ENCODE peak calls at places on chromosomes 16 and 17, in seven cellular contexts. One of them, this sample, is unnamed.

GRCh38 chr17:68327823-68328557 is 36.7 kb downstream of the ARSG start:
- DNase-seq in neural progenitor cell: no peak
- DNase-seq in gastrocnemius medialis: no peak
- DNase-seq in left ventricle myocardium inferior: no peak
- DNase-seq in breast epithelium: no peak
- DNase-seq in CD8-positive, alpha-beta T cell: no peak
- DNase-seq in IMR-90: no peak
- DNase-seq in this sample: no peak

GRCh38 chr17:28743243-28744103 is at the start of gene TRAF4:
- DNase-seq in neural progenitor cell: peak; percentile 96
- DNase-seq in gastrocnemius medialis: no peak
- DNase-seq in left ventricle myocardium inferior: peak; percentile 79
- DNase-seq in breast epithelium: peak; percentile 77
- DNase-seq in CD8-positive, alpha-beta T cell: peak; percentile 60
- DNase-seq in IMR-90: peak; percentile 84
- DNase-seq in this sample: no peak

GRCh38 chr16:81526199-81526598 is 81.6 kb downstream of the CMIP start:
- DNase-seq in neural progenitor cell: no peak
- DNase-seq in gastrocnemius medialis: no peak
- DNase-seq in left ventricle myocardium inferior: no peak
- DNase-seq in breast epithelium: no peak
- DNase-seq in CD8-positive, alpha-beta T cell: no peak
- DNase-seq in IMR-90: peak; percentile 20
- DNase-seq in this sample: no peak

GRCh38 chr16:23357761-23358290 is 55.7 kb downstream of the SCNN1B start:
- DNase-seq in neural progenitor cell: no peak
- DNase-seq in gastrocnemius medialis: no peak
- DNase-seq in left ventricle myocardium inferior: no peak
- DNase-seq in breast epithelium: no peak
- DNase-seq in CD8-positive, alpha-beta T cell: no peak
- DNase-seq in IMR-90: no peak
- DNase-seq in this sample: no peak

GRCh38 chr16:23564964-23565363 is 7.4 kb downstream of the UBFD1 start:
- DNase-seq in neural progenitor cell: no peak
- DNase-seq in gastrocnemius medialis: peak; percentile 99
- DNase-seq in left ventricle myocardium inferior: peak; percentile 62
- DNase-seq in breast epithelium: peak; percentile 81
- DNase-seq in CD8-positive, alpha-beta T cell: no peak
- DNase-seq in IMR-90: no peak
- DNase-seq in this sample: no peak

GRCh38 chr17:78499715-78500540 is 77.3 kb downstream of the DNAH17 start:
- DNase-seq in neural progenitor cell: no peak
- DNase-seq in gastrocnemius medialis: no peak
- DNase-seq in left ventricle myocardium inferior: no peak
- DNase-seq in breast epithelium: no peak
- DNase-seq in CD8-positive, alpha-beta T cell: no peak
- DNase-seq in IMR-90: no peak
- DNase-seq in this sample: no peak

GRCh38 chr16:649646-650045 is 481 bp downstream of the WDR90 start:
- DNase-seq in neural progenitor cell: no peak
- DNase-seq in gastrocnemius medialis: no peak
- DNase-seq in left ventricle myocardium inferior: no peak
- DNase-seq in breast epithelium: no peak
- DNase-seq in CD8-positive, alpha-beta T cell: no peak
- DNase-seq in IMR-90: no peak
- DNase-seq in this sample: no peak

GRCh38 chr17:38796451-38796850 is 2.9 kb downstream of the PIP4K2B start:
- DNase-seq in neural progenitor cell: no peak
- DNase-seq in gastrocnemius medialis: no peak
- DNase-seq in left ventricle myocardium inferior: no peak
- DNase-seq in breast epithelium: no peak
- DNase-seq in CD8-positive, alpha-beta T cell: no peak
- DNase-seq in IMR-90: no peak
- DNase-seq in this sample: no peak

GRCh38 chr17:79444226-79444625 is 166.6 kb downstream of the RBFOX3 start:
- DNase-seq in neural progenitor cell: no peak
- DNase-seq in gastrocnemius medialis: no peak
- DNase-seq in left ventricle myocardium inferior: no peak
- DNase-seq in breast epithelium: no peak
- DNase-seq in CD8-positive, alpha-beta T cell: no peak
- DNase-seq in IMR-90: no peak
- DNase-seq in this sample: no peak

GRCh38 chr17:41352597-41353366 is 2.2 kb upstream of the KRT33A start:
- DNase-seq in neural progenitor cell: no peak
- DNase-seq in gastrocnemius medialis: no peak
- DNase-seq in left ventricle myocardium inferior: no peak
- DNase-seq in breast epithelium: no peak
- DNase-seq in CD8-positive, alpha-beta T cell: no peak
- DNase-seq in IMR-90: peak; percentile 5
- DNase-seq in this sample: no peak

GRCh38 chr16:7177875-7178274 is 154.8 kb upstream of the RBFOX1 start:
- DNase-seq in neural progenitor cell: no peak
- DNase-seq in gastrocnemius medialis: no peak
- DNase-seq in left ventricle myocardium inferior: no peak
- DNase-seq in breast epithelium: no peak
- DNase-seq in CD8-positive, alpha-beta T cell: no peak
- DNase-seq in IMR-90: no peak
- DNase-seq in this sample: no peak

GRCh38 chr16:66717776-66718175 is 21.2 kb upstream of the CMTM4 start:
- DNase-seq in neural progenitor cell: no peak
- DNase-seq in gastrocnemius medialis: no peak
- DNase-seq in left ventricle myocardium inferior: no peak
- DNase-seq in breast epithelium: no peak
- DNase-seq in CD8-positive, alpha-beta T cell: no peak
- DNase-seq in IMR-90: no peak
- DNase-seq in this sample: no peak

GRCh38 chr17:68248199-68248825 is 469 bp downstream of the AMZ2 start:
- DNase-seq in neural progenitor cell: no peak
- DNase-seq in gastrocnemius medialis: peak; percentile 63
- DNase-seq in left ventricle myocardium inferior: no peak
- DNase-seq in breast epithelium: no peak
- DNase-seq in CD8-positive, alpha-beta T cell: no peak
- DNase-seq in IMR-90: peak; percentile 57
- DNase-seq in this sample: no peak

GRCh38 chr16:17275989-17276530 is 194.7 kb downstream of the XYLT1 start:
- DNase-seq in neural progenitor cell: no peak
- DNase-seq in gastrocnemius medialis: no peak
- DNase-seq in left ventricle myocardium inferior: no peak
- DNase-seq in breast epithelium: no peak
- DNase-seq in CD8-positive, alpha-beta T cell: no peak
- DNase-seq in IMR-90: no peak
- DNase-seq in this sample: no peak

GRCh38 chr17:59785091-59785799 is 77.8 kb downstream of the VMP1 start:
- DNase-seq in neural progenitor cell: no peak
- DNase-seq in gastrocnemius medialis: no peak
- DNase-seq in left ventricle myocardium inferior: no peak
- DNase-seq in breast epithelium: no peak
- DNase-seq in CD8-positive, alpha-beta T cell: no peak
- DNase-seq in IMR-90: no peak
- DNase-seq in this sample: no peak

GRCh38 chr17:3003401-3004149 is 59.8 kb downstream of the OR1D5 start:
- DNase-seq in neural progenitor cell: no peak
- DNase-seq in gastrocnemius medialis: peak; percentile 26
- DNase-seq in left ventricle myocardium inferior: peak; percentile 44
- DNase-seq in breast epithelium: peak; percentile 37
- DNase-seq in CD8-positive, alpha-beta T cell: no peak
- DNase-seq in IMR-90: no peak
- DNase-seq in this sample: no peak

GRCh38 chr17:19876524-19877161 is 8.9 kb upstream of the ULK2 start:
- DNase-seq in neural progenitor cell: no peak
- DNase-seq in gastrocnemius medialis: peak; percentile 49
- DNase-seq in left ventricle myocardium inferior: peak; percentile 64
- DNase-seq in breast epithelium: no peak
- DNase-seq in CD8-positive, alpha-beta T cell: peak; percentile 43
- DNase-seq in IMR-90: no peak
- DNase-seq in this sample: no peak

GRCh38 chr17:20284575-20284974 is 182.8 kb downstream of the LGALS9B start:
- DNase-seq in neural progenitor cell: no peak
- DNase-seq in gastrocnemius medialis: no peak
- DNase-seq in left ventricle myocardium inferior: no peak
- DNase-seq in breast epithelium: no peak
- DNase-seq in CD8-positive, alpha-beta T cell: no peak
- DNase-seq in IMR-90: peak; percentile 87
- DNase-seq in this sample: no peak

GRCh38 chr16:85055503-85056210 is 28.1 kb downstream of the KIAA0513 start:
- DNase-seq in neural progenitor cell: no peak
- DNase-seq in gastrocnemius medialis: peak; percentile 45
- DNase-seq in left ventricle myocardium inferior: no peak
- DNase-seq in breast epithelium: peak; percentile 66
- DNase-seq in CD8-positive, alpha-beta T cell: peak; percentile 54
- DNase-seq in IMR-90: peak; percentile 63
- DNase-seq in this sample: no peak

DNA sequence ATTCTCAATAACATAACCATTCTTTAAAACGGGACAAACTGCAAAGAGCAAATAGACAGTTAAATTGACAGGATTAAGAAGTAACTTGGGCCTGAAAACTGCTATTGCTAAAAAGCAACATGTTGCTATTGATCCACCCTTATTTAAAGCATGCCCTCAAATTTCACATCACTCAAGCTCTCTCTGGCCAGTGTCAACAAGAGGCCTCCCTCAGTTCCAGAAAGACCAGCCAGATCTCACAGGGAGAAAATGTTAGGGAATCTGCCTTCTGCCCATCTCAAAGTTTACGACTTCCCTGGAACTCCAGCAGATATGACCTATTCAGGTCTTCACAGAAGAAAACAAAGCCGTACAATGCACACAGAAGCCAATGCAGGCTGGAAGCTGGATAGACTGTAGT is 9.0 kb downstream of the CFAP20 start:
- DNase-seq in neural progenitor cell: no peak
- DNase-seq in gastrocnemius medialis: no peak
- DNase-seq in left ventricle myocardium inferior: no peak
- DNase-seq in breast epithelium: no peak
- DNase-seq in CD8-positive, alpha-beta T cell: no peak
- DNase-seq in IMR-90: no peak
- DNase-seq in this sample: no peak
- H3K4me1 ChIP-seq in neural progenitor cell: peaks cover 22% of the 10 kb centered on the region
- H3K4me1 ChIP-seq in gastrocnemius medialis: peaks cover 45% of the 10 kb centered on the region
- H3K4me1 ChIP-seq in left ventricle myocardium inferior: peaks cover 98% of the 10 kb centered on the region
- H3K4me1 ChIP-seq in breast epithelium: no peaks in the 10 kb centered on the region
- H3K4me1 ChIP-seq in CD8-positive, alpha-beta T cell: peaks cover 13% of the 10 kb centered on the region
- H3K4me1 ChIP-seq in IMR-90: peaks cover 25% of the 10 kb centered on the region
- H3K4me1 ChIP-seq in this sample: peaks cover 63% of the 10 kb centered on the region

GRCh38 chr17:57025876-57026275 is 47.9 kb downstream of the SCPEP1 start:
- DNase-seq in neural progenitor cell: no peak
- DNase-seq in gastrocnemius medialis: no peak
- DNase-seq in left ventricle myocardium inferior: no peak
- DNase-seq in breast epithelium: no peak
- DNase-seq in CD8-positive, alpha-beta T cell: no peak
- DNase-seq in IMR-90: no peak
- DNase-seq in this sample: no peak

GRCh38 chr17:57032343-57032742 is 52.7 kb upstream of the AKAP1 start:
- DNase-seq in neural progenitor cell: peak; percentile 13
- DNase-seq in gastrocnemius medialis: no peak
- DNase-seq in left ventricle myocardium inferior: peak; percentile 36
- DNase-seq in breast epithelium: peak; percentile 72
- DNase-seq in CD8-positive, alpha-beta T cell: no peak
- DNase-seq in IMR-90: no peak
- DNase-seq in this sample: no peak

GRCh38 chr17:57033296-57033695 is 51.8 kb upstream of the AKAP1 start:
- DNase-seq in neural progenitor cell: no peak
- DNase-seq in gastrocnemius medialis: no peak
- DNase-seq in left ventricle myocardium inferior: no peak
- DNase-seq in breast epithelium: no peak
- DNase-seq in CD8-positive, alpha-beta T cell: no peak
- DNase-seq in IMR-90: no peak
- DNase-seq in this sample: no peak

DNA sequence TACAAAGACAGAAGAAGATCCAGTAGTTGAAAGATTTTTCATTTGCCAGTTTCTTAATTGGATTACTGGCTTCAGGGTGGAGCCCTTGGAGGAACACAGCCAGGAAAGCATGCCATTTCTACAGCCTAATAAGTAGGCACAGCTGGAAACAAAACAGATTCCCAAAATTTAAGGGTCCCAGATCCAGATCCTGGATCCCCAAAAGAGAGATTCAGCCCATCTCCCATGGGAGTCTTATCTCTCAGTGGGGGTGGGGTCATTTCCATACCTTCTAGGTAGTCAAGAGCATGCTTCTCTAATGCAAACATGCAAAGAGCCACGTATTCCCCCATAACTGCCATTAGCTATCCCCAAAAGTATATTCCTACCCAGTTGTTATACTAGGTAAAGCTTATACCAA is 49.9 kb downstream of the SCPEP1 start:
- DNase-seq in neural progenitor cell: no peak
- DNase-seq in gastrocnemius medialis: no peak
- DNase-seq in left ventricle myocardium inferior: no peak
- DNase-seq in breast epithelium: no peak
- DNase-seq in CD8-positive, alpha-beta T cell: no peak
- DNase-seq in IMR-90: no peak
- DNase-seq in this sample: no peak
- H3K9me3 ChIP-seq in neural progenitor cell: peaks cover 15% of the 10 kb centered on the region
- H3K9me3 ChIP-seq in gastrocnemius medialis: no peaks in the 10 kb centered on the region
- H3K9me3 ChIP-seq in left ventricle myocardium inferior: peaks cover 28% of the 10 kb centered on the region
- H3K9me3 ChIP-seq in breast epithelium: no peaks in the 10 kb centered on the region
- H3K9me3 ChIP-seq in CD8-positive, alpha-beta T cell: no peaks in the 10 kb centered on the region
- H3K9me3 ChIP-seq in IMR-90: no peaks in the 10 kb centered on the region
- H3K9me3 ChIP-seq in this sample: no peaks in the 10 kb centered on the region

GRCh38 chr17:50209472-50210248 is 8.2 kb upstream of the COL1A1 start:
- DNase-seq in neural progenitor cell: peak; percentile 70
- DNase-seq in gastrocnemius medialis: peak; percentile 71
- DNase-seq in left ventricle myocardium inferior: peak; percentile 90
- DNase-seq in breast epithelium: peak; percentile 72
- DNase-seq in CD8-positive, alpha-beta T cell: no peak
- DNase-seq in IMR-90: peak; percentile 100
- DNase-seq in this sample: no peak
- TF ChIP-seq CTCF in neural progenitor cell: no peak
- TF ChIP-seq CTCF in gastrocnemius medialis: no peak
- TF ChIP-seq CTCF in left ventricle myocardium inferior: no peak
- TF ChIP-seq CTCF in breast epithelium: no peak
- TF ChIP-seq CTCF in CD8-positive, alpha-beta T cell: no peak
- TF ChIP-seq CTCF in IMR-90: no peak
- TF ChIP-seq CTCF in this sample: no peak

DNA sequence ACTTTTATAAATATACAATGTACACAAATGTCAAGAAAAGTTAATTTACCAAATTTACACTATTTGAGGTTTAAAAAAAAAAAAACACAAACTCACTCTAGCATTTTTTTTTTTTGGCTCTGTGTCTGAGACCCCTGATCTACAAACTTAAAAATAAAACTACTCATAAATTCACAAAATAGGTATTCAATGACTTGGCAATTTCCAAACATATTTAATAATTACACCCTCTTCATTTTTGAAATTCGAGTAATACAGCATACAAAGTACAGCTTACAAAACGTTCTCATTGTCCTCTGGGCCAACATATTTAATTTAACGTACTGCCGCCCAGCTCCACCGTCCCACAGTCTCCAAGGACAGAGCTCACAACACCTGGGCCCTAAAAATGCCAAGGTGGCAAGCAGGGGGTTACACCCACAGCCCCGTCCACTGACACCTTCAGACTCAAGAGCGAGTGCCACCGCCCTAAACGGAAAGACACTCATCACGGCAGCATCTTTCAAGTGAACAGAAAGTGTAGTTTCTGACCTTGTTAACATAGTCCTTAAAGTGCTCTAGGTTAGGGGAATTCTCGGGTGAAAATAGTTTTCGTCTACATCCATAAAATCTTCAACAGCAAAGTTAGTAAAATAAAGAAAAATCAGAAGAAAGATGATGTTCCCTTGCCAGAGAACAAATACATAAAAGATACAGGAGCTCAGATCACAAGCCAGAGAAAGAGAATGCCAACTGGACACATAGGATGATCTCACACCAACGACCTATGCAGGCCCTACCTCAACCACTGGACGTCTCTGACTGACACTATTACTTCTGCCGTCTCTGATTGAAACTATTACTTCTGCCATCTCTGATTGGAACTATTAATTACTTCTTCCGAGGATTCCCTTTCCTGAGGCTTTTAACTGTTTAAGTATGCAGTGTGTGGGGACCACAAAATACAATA is 4.2 kb downstream of the ADCY9 start:
- DNase-seq in neural progenitor cell: no peak
- DNase-seq in gastrocnemius medialis: peak; percentile 31
- DNase-seq in left ventricle myocardium inferior: no peak
- DNase-seq in breast epithelium: no peak
- DNase-seq in CD8-positive, alpha-beta T cell: no peak
- DNase-seq in IMR-90: peak; percentile 55
- DNase-seq in this sample: no peak
- H3K4me1 ChIP-seq in neural progenitor cell: peaks cover 2% of the 10 kb centered on the region
- H3K4me1 ChIP-seq in gastrocnemius medialis: peaks cover 48% of the 10 kb centered on the region
- H3K4me1 ChIP-seq in left ventricle myocardium inferior: peaks cover 66% of the 10 kb centered on the region
- H3K4me1 ChIP-seq in breast epithelium: peaks cover 10% of the 10 kb centered on the region
- H3K4me1 ChIP-seq in CD8-positive, alpha-beta T cell: peaks cover 33% of the 10 kb centered on the region
- H3K4me1 ChIP-seq in IMR-90: peaks cover 27% of the 10 kb centered on the region
- H3K4me1 ChIP-seq in this sample: peaks cover 64% of the 10 kb centered on the region

This sample was measured in vagina.